ENCODE peak calls at places on chromosomes 3 and 15, in four cellular contexts. V is cardiac fibroblast, F is AG09309, R is heart right ventricle. A is an unnamed sample.

GRCh38 chr3:60870396-60870795 is 380.9 kb downstream of the FHIT start:
- DNase-seq in V (no peak), F (no peak), R (no peak), A (no peak)

GRCh38 chr3:87397210-87397609 is 120.8 kb upstream of the POU1F1 start:
- DNase-seq in R (no peak), F (no peak), V (no peak), A (no peak)

GRCh38 chr15:93488157-93488803 is 399.3 kb upstream of the RGMA start:
- DNase-seq in V (no peak), F (no peak), R (no peak), A (no peak)

GRCh38 chr15:35306361-35306981 is 221.4 kb upstream of the NANOGP8 start:
- DNase-seq in R (no peak), V (peak), F (no peak), A (peak)

GRCh38 chr3:160447544-160447943 is 2.0 kb downstream of the TRIM59 start:
- DNase-seq in V (peak), R (no peak), F (no peak), A (no peak)

GRCh38 chr3:187973977-187974856 is 179.7 kb upstream of the LPP start:
- DNase-seq in R (no peak), V (no peak), F (no peak), A (no peak)

GRCh38 chr3:11085078-11085840 is 69.0 kb upstream of the HRH1 start:
- DNase-seq in F (no peak), V (peak), R (no peak), A (no peak)

GRCh38 chr3:81279481-81280273 is 481.8 kb downstream of the GBE1 start:
- DNase-seq in R (no peak), F (no peak), V (peak), A (no peak)

GRCh38 chr15:99963096-99963825 is 230.0 kb upstream of the LYSMD4 start:
- DNase-seq in F (peak), V (peak), R (no peak), A (no peak)

GRCh38 chr3:4866841-4867240 is 112.4 kb upstream of the BHLHE40 start:
- DNase-seq in F (peak), V (peak), R (no peak), A (no peak)

GRCh38 chr3:151421956-151422355 is 37.4 kb upstream of the P2RY12 start:
- DNase-seq in R (no peak), F (no peak), V (no peak), A (no peak)

GRCh38 chr3:174270841-174271240 is 588.3 kb upstream of the NAALADL2 start:
- DNase-seq in F (peak), V (peak), R (no peak), A (peak)

GRCh38 chr15:58677426-58677825 is 72.1 kb downstream of the ADAM10 start:
- DNase-seq in F (no peak), V (no peak), R (no peak), A (no peak)

GRCh38 chr3:24405057-24405456 is 89.6 kb downstream of the THRB start:
- DNase-seq in R (no peak), V (no peak), F (no peak), A (no peak)

GRCh38 chr3:186930639-186931486 is 537 bp downstream of the ST6GAL1 start:
- DNase-seq in R (peak), F (no peak), V (peak), A (no peak)

GRCh38 chr15:35958021-35958420 is 412.1 kb upstream of the DPH6 start:
- DNase-seq in F (no peak), R (no peak), V (peak), A (peak)

GRCh38 chr3:78745847-78746246 is 1022.0 kb downstream of the ROBO1 start:
- DNase-seq in V (no peak), R (no peak), F (no peak), A (no peak)

GRCh38 chr15:78291052-78291451 is 8.4 kb downstream of the SKIC8 start:
- DNase-seq in F (no peak), V (no peak), R (no peak), A (no peak)

GRCh38 chr15:47587938-47588817 is 129.1 kb upstream of the SEMA6D start:
- DNase-seq in R (no peak), V (peak), F (no peak), A (no peak)

GRCh38 chr3:121800906-121801305 is 34.0 kb downstream of the IQCB1 start:
- DNase-seq in F (no peak), V (no peak), R (no peak), A (no peak)

GRCh38 chr3:196524527-196524926 is 9.4 kb upstream of the SMCO1 start:
- DNase-seq in R (no peak), V (peak), F (no peak), A (no peak)

GRCh38 chr3:55042591-55042990 is 114.7 kb upstream of the LRTM1 start:
- DNase-seq in R (no peak), F (no peak), V (peak), A (no peak)
- TF ChIP-seq CTCF in R (no peak), F (peak), V (no peak), A (no peak)

DNA sequence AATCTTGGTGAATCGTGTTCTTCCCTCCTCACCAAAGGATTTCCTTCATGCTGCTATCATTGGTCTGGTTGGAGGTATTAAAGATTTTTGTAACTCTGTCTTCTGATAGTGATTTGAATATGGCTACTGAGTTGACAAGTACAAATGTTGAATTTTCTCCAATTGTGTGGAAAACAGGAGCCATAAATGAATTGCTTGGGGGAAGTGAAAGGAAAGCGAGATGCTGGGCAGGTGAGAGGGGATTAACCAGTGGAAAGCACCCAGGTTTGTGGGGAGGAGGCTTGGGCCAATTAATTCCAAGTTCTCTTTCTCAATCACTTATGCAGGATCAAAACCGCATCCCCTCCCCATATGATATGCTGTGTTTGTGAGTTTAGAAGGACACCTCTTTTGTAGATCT is 372.5 kb downstream of the IL20RB start:
- DNase-seq in V (no peak), R (no peak), F (no peak), A (no peak)
- H3K4me3 ChIP-seq in V (no peak), R (no peak), F (no peak), A (no peak)

GRCh38 chr3:184016169-184016570 is 1.5 kb downstream of the ABCC5 start:
- DNase-seq in R (no peak), V (no peak), F (no peak), A (no peak)

GRCh38 chr3:184018424-184018973 is 815 bp upstream of the ABCC5 start:
- DNase-seq in R (no peak), F (no peak), V (no peak), A (no peak)

GRCh38 chr3:184015381-184016019 is 2.2 kb downstream of the ABCC5 start:
- DNase-seq in V (no peak), F (no peak), R (no peak), A (no peak)

GRCh38 chr3:184016820-184017671 is 638 bp downstream of the ABCC5 start:
- DNase-seq in V (peak), R (peak), F (no peak), A (no peak)

DNA sequence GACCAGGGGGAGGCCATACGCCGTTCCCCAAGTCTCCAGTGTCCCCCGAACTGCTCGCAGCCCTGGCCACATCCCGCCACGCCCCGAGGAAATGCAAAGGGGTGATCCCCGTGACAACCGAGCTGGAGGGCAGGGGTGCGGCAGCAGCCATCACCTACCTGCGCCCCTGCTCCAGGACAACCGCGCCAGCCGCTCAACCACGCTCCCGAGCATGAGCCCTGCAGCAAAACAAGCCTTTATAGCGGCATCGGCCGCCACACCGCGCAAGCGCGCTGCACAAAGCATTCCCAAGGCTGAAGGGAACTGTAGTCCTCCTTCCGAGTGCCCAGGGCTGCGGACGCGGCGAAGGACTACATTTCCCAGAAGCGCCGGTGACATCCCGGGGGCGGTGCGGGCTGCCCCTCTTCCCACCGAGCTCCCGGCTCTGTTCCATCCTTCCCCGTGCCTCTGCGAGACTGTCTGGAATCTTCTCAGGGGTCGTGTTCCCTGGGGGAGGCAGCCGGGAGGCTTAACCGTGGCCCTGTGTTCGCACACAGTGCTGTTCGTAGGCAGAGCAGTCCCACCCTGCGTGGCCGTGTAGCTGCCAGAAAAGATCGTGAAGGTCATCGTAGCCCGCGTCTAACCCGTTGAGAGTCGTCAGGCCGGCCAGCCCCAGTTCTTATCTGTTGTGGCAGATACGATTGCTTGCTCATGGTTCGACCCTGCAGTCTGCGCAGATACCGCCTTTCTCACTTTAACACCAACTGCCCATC is at the start of gene ABCC5:
- DNase-seq in R (peak), F (peak), V (peak), A (peak)
- TF ChIP-seq CTCF in R (peak), F (no peak), V (peak), A (no peak)

GRCh38 chr3:125211523-125212095 is 939 bp downstream of the SLC12A8 start:
- DNase-seq in V (no peak), F (no peak), R (no peak), A (no peak)
- H3K4me3 ChIP-seq in V (peak), F (no peak), R (peak), A (peak)

GRCh38 chr15:41506796-41507341 is 6.8 kb downstream of the LTK start:
- DNase-seq in V (no peak), R (no peak), F (no peak), A (no peak)
- TF ChIP-seq CTCF in V (no peak), R (no peak), F (no peak), A (no peak)

DNA sequence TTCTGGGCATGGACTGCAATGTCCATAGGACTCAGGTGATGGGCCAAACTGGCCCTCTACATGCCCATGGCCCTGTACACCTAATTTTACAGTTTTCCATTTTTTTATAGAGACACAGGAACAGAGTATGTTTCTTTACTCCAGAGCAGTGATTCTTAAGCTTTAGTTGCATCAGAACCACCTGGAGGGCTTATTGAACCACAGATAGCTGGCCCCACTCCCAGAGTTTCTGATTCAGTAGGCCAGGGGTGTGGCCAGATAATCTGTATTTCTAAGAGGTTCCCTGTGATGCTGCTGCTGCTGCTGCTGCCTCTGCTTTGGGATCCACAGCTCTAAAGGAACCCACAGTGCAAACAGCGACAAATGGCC is 5.1 kb downstream of the RBP1 start:
- DNase-seq in R (no peak), F (peak), V (peak), A (peak)
- H3K4me3 ChIP-seq in R (no peak), F (no peak), V (no peak), A (peak)